ENCODE peak calls at places on chromosomes 2 and 18, in four cellular contexts. One of them, this sample, is unnamed.

GRCh38 chr2:166773268-166773949 is 114.9 kb upstream of the XIRP2 start:
- DNase-seq in Kasumi-1: no peak
- DNase-seq in H7: peak; percentile 0
- DNase-seq in right cardiac atrium: no peak
- DNase-seq in this sample: no peak

GRCh38 chr2:42147641-42148274 is 21.4 kb upstream of the EML4 start:
- DNase-seq in Kasumi-1: no peak
- DNase-seq in H7: no peak
- DNase-seq in right cardiac atrium: peak; percentile 74
- DNase-seq in this sample: no peak

GRCh38 chr2:188089896-188090295 is 201.8 kb upstream of the GULP1 start:
- DNase-seq in Kasumi-1: no peak
- DNase-seq in H7: no peak
- DNase-seq in right cardiac atrium: no peak
- DNase-seq in this sample: no peak

GRCh38 chr2:26911911-26912861 is 58.3 kb upstream of the MAPRE3 start:
- DNase-seq in Kasumi-1: no peak
- DNase-seq in H7: peak; percentile 68
- DNase-seq in right cardiac atrium: peak; percentile 24
- DNase-seq in this sample: no peak

GRCh38 chr18:48796491-48797205 is 154.1 kb downstream of the SMAD7 start:
- DNase-seq in Kasumi-1: no peak
- DNase-seq in H7: no peak
- DNase-seq in right cardiac atrium: peak; percentile 22
- DNase-seq in this sample: no peak

GRCh38 chr2:10028988-10029874 is 14.1 kb upstream of the KLF11 start:
- DNase-seq in Kasumi-1: peak; percentile 80
- DNase-seq in H7: peak; percentile 82
- DNase-seq in right cardiac atrium: peak; percentile 90
- DNase-seq in this sample: peak; percentile 96

GRCh38 chr2:84441505-84441904 is 17.6 kb downstream of the SUCLG1 start:
- DNase-seq in Kasumi-1: no peak
- DNase-seq in H7: no peak
- DNase-seq in right cardiac atrium: no peak
- DNase-seq in this sample: no peak

GRCh38 chr18:44601447-44601846 is 79.2 kb upstream of the SETBP1 start:
- DNase-seq in Kasumi-1: no peak
- DNase-seq in H7: no peak
- DNase-seq in right cardiac atrium: no peak
- DNase-seq in this sample: no peak

GRCh38 chr2:43676322-43677050 is at the start of gene C1GALT1C1L:
- DNase-seq in Kasumi-1: no peak
- DNase-seq in H7: peak; percentile 17
- DNase-seq in right cardiac atrium: peak; percentile 90
- DNase-seq in this sample: no peak